ENCODE peak calls at places on chromosomes 11 and 22, in nine cellular contexts. S is esophagus squamous epithelium, H is kidney, I is stomach, M is Panc1, R is H9, Q is trophoblast cell, W is right cardiac atrium, K is left ventricle myocardium inferior. A is an unnamed sample.

GRCh38 chr11:104106136-104106754 is 57.7 kb downstream of the PDGFD start:
- DNase-seq in R (no peak), M (no peak), W (no peak), K (no peak), I (no peak), Q (no peak), H (no peak), S (no peak), A (no peak)

GRCh38 chr11:120883404-120884135 is 140.3 kb upstream of the TBCEL start:
- DNase-seq in H (peak), W (peak), M (no peak), K (peak), I (no peak), S (no peak), R (peak), Q (no peak), A (no peak)

GRCh38 chr11:104700609-104701008 is 197.7 kb downstream of the CASP12 start:
- DNase-seq in Q (peak), R (no peak), W (no peak), H (no peak), M (no peak), K (no peak), I (no peak), S (no peak), A (no peak)

GRCh38 chr11:56783448-56784041 is 35.0 kb upstream of the OR9G4 start:
- DNase-seq in S (no peak), R (no peak), K (no peak), H (no peak), W (no peak), Q (peak), M (peak), I (no peak), A (peak)

GRCh38 chr22:23113847-23114720 is 27.7 kb downstream of the RSPH14 start:
- DNase-seq in R (no peak), W (no peak), K (no peak), I (no peak), S (no peak), Q (no peak), M (no peak), H (no peak), A (no peak)

GRCh38 chr11:65853249-65853979 is 4.6 kb downstream of the CFL1 start:
- DNase-seq in S (no peak), Q (no peak), M (no peak), K (no peak), H (no peak), W (peak), R (peak), I (no peak), A (no peak)

GRCh38 chr11:97743205-97743742 is 1277.5 kb upstream of the CNTN5 start:
- DNase-seq in W (no peak), I (no peak), Q (peak), M (no peak), K (no peak), R (no peak), S (no peak), H (no peak), A (no peak)

GRCh38 chr11:45264839-45265515 is 21.2 kb downstream of the SYT13 start:
- DNase-seq in H (no peak), K (no peak), I (no peak), W (no peak), S (no peak), Q (peak), R (no peak), M (no peak), A (no peak)

GRCh38 chr11:81573367-81573766 is 1160.3 kb downstream of the FAM181B start:
- DNase-seq in S (no peak), H (no peak), K (no peak), Q (no peak), I (no peak), R (no peak), W (no peak), M (no peak), A (no peak)

GRCh38 chr22:29300467-29300806 is 6.0 kb upstream of the GAS2L1 start:
- DNase-seq in R (no peak), K (no peak), W (no peak), S (no peak), M (no peak), Q (no peak), H (no peak), I (no peak), A (no peak)

GRCh38 chr22:29299136-29299900 is 7.1 kb upstream of the GAS2L1 start:
- DNase-seq in Q (no peak), R (no peak), W (peak), K (no peak), I (no peak), H (no peak), M (no peak), S (no peak), A (no peak)

GRCh38 chr22:29300807-29301601 is 5.4 kb upstream of the GAS2L1 start:
- DNase-seq in S (no peak), I (no peak), Q (no peak), R (no peak), K (no peak), H (no peak), M (no peak), W (no peak), A (no peak)

GRCh38 chr22:29301716-29302401 is 4.6 kb upstream of the GAS2L1 start:
- DNase-seq in M (no peak), S (no peak), K (no peak), W (no peak), Q (no peak), H (no peak), R (peak), I (no peak), A (no peak)

DNA sequence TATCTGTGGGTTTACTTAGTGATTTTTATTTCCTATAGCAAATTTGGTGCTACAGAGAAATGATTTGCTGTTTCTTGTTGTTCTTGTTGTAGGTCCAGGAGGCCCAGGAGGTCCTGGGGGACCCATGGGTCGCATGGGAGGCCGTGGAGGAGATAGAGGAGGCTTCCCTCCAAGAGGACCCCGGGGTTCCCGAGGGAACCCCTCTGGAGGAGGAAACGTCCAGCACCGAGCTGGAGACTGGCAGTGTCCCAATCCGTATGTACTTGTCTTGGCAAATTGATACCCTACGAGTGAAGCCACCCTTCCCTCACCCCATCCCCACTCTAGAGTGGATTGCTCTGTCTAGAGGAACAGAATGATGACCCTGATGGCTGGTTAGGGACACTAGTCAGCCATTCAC is 7.8 kb upstream of the GAS2L1 start:
- DNase-seq in Q (no peak), H (no peak), I (no peak), K (no peak), M (no peak), S (no peak), R (no peak), W (peak), A (no peak)
- H3K27ac ChIP-seq in Q (no peak), H (no peak), I (no peak), K (no peak), M (no peak), S (no peak), R (no peak), W (no peak), A (no peak)

DNA sequence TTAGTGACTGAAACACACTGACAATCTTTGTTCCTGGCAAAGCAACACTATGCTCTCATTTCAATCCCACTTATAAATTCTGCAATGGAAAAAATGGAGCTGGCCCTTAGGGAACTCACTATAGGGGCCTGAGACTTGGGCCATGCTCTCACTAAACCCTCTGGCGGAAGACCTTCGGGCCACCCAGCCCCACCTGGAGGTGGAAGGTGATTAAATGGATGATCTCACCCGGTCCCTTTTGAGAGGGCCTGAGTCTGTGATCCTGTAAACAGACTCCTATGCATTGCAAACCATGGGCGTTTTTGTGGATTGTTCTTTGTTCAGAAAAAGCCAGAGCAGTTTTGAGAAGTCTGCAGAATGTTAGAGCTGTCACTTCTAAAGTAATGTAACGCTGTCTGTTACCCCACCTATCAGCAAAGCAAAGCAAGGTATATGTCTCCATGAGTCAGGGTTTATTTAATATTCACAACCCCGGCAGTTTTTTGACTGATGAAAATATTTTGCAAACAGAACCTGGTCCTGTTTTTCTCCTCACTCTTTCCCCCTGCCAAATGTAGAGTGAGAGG is 17.1 kb upstream of the CDON start:
- DNase-seq in R (peak), W (no peak), Q (no peak), S (no peak), H (no peak), M (no peak), K (no peak), I (no peak), A (no peak)
- H3K27ac ChIP-seq in R (no peak), W (no peak), Q (peak), S (no peak), H (no peak), M (no peak), K (no peak), I (peak), A (no peak)

GRCh38 chr11:19631657-19632325 is 80.8 kb upstream of the NAV2 start:
- DNase-seq in Q (no peak), I (no peak), H (no peak), S (no peak), K (no peak), R (no peak), W (no peak), M (no peak), A (no peak)
- H3K27ac ChIP-seq in Q (no peak), I (no peak), H (no peak), S (no peak), K (no peak), R (no peak), W (no peak), M (no peak), A (no peak)

GRCh38 chr11:59088164-59088563 is 2.1 kb downstream of the GLYATL1B start:
- DNase-seq in H (no peak), R (no peak), K (no peak), M (no peak), I (no peak), W (no peak), S (no peak), Q (no peak), A (no peak)
- H3K27ac ChIP-seq in H (no peak), R (no peak), K (no peak), M (no peak), I (no peak), W (no peak), S (no peak), Q (no peak), A (no peak)

GRCh38 chr11:119424775-119425174 is 1.8 kb upstream of the THY1 start:
- DNase-seq in W (no peak), I (no peak), M (no peak), H (no peak), K (no peak), R (no peak), Q (no peak), S (no peak), A (no peak)
- H3K27ac ChIP-seq in W (no peak), I (no peak), M (no peak), H (no peak), K (no peak), R (no peak), Q (peak), S (no peak), A (no peak)

DNA sequence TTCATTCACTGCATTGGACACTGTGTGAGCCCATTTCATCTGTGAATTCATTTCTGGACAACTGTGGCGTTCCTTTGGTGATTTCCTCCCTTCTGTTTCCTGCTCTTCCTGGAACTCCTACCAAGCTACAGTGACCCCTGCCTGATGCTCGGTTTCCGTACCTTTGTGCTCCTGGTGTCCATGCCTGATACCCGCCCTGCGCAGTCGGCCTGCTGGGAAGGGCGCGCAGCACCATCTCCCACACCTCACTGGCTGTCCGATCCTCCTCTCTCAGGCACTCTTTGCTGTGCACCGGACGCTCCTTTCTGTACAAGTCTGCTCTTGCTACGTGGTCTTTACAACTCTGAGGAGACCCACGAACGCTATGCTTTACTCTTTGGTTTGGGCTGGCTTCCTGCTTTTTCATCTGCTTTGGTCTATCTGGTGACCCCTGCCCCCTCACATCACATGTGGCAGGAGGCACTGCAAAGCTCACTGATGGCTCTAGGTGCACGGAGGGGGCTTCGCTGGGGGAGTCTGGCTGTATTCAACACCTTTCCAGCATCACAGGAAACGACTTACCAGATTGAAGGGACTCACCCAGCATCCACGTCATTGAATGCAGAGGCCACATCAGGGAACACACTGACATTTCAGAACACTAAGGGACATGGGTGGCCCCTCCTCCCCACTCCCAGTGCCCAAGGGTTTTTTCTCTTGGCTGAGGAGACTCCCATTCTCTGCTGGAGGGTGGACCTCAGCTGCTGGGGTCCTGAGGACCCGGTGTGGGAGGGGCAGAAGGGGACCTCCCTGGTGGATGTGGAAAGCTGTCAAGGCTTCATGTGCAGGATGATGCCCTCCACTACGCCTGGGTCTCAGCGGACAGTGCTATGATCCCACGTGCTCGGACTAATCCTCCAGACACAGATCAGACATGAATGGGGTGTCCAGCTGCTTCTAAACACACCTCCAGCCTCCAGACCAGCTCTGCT is 27.0 kb upstream of the MOB2 start:
- DNase-seq in H (peak), Q (no peak), S (no peak), W (peak), I (no peak), M (no peak), K (peak), R (no peak), A (no peak)
- H3K27ac ChIP-seq in H (no peak), Q (no peak), S (no peak), W (no peak), I (no peak), M (peak), K (peak), R (no peak), A (no peak)

GRCh38 chr11:48005133-48005532 is 24.8 kb downstream of the PTPRJ start:
- DNase-seq in H (no peak), W (no peak), R (no peak), M (no peak), S (no peak), K (no peak), Q (no peak), I (no peak), A (no peak)

GRCh38 chr11:48007677-48008076 is 27.3 kb downstream of the PTPRJ start:
- DNase-seq in H (no peak), I (no peak), S (no peak), M (no peak), Q (peak), R (no peak), W (no peak), K (no peak), A (no peak)

GRCh38 chr11:48004456-48004855 is 24.1 kb downstream of the PTPRJ start:
- DNase-seq in H (no peak), I (no peak), Q (no peak), W (no peak), K (no peak), R (no peak), S (no peak), M (no peak), A (no peak)

GRCh38 chr11:48005878-48006277 is 25.5 kb downstream of the PTPRJ start:
- DNase-seq in R (no peak), I (no peak), S (no peak), Q (no peak), H (no peak), M (no peak), K (no peak), W (no peak), A (no peak)

GRCh38 chr11:48006301-48006992 is 26.1 kb downstream of the PTPRJ start:
- DNase-seq in W (no peak), Q (no peak), S (no peak), I (no peak), R (no peak), H (no peak), M (no peak), K (no peak), A (no peak)
- H3K27ac ChIP-seq in W (peak), Q (no peak), S (no peak), I (peak), R (no peak), H (no peak), M (peak), K (peak), A (no peak)

GRCh38 chr11:13644997-13645667 is 23.3 kb upstream of the FAR1 start:
- DNase-seq in W (no peak), Q (peak), M (no peak), S (no peak), R (no peak), H (no peak), I (no peak), K (no peak), A (no peak)
- H3K27ac ChIP-seq in W (no peak), Q (no peak), M (no peak), S (peak), R (no peak), H (no peak), I (peak), K (no peak), A (no peak)

A was measured in iPS DF 6.9.